ENCODE peak calls at places on chromosomes 13 and 19, in nine cellular contexts. One of them, this sample, is unnamed.

GRCh38 chr19:29866011-29866410 is 54.2 kb downstream of the CCNE1 start:
- DNase-seq in activated CD8-positive, alpha-beta memory T cell treated with anti-CD3 and anti-CD28 coated beads, Interleukin-2, amount 50 U/mL, for 4 hours: no peak
- DNase-seq in HTR-8/SVneo: no peak
- DNase-seq in MM.1S: no peak
- DNase-seq in activated naive CD8-positive, alpha-beta T cell treated with anti-CD3 and anti-CD28 coated beads for 36 hours: no peak
- DNase-seq in amniotic epithelial cell: no peak
- DNase-seq in tibial nerve: no peak
- DNase-seq in thoracic aorta: no peak
- DNase-seq in NCI-H345: no peak
- DNase-seq in this sample: no peak

GRCh38 chr13:36344886-36345437 is 1.2 kb downstream of the SPART start:
- DNase-seq in tibial nerve: no peak
- DNase-seq in HTR-8/SVneo: no peak
- DNase-seq in MM.1S: no peak
- DNase-seq in thoracic aorta: no peak
- DNase-seq in activated CD8-positive, alpha-beta memory T cell treated with anti-CD3 and anti-CD28 coated beads, Interleukin-2, amount 50 U/mL, for 4 hours: no peak
- DNase-seq in NCI-H345: no peak
- DNase-seq in activated naive CD8-positive, alpha-beta T cell treated with anti-CD3 and anti-CD28 coated beads for 36 hours: peak; percentile 2
- DNase-seq in amniotic epithelial cell: peak; percentile 32
- DNase-seq in this sample: peak; percentile 57

GRCh38 chr13:113922412-113923118 is 51.3 kb downstream of the C13orf46 start:
- DNase-seq in amniotic epithelial cell: no peak
- DNase-seq in activated CD8-positive, alpha-beta memory T cell treated with anti-CD3 and anti-CD28 coated beads, Interleukin-2, amount 50 U/mL, for 4 hours: peak; percentile 9
- DNase-seq in HTR-8/SVneo: no peak
- DNase-seq in NCI-H345: no peak
- DNase-seq in thoracic aorta: peak; percentile 4
- DNase-seq in MM.1S: no peak
- DNase-seq in tibial nerve: no peak
- DNase-seq in activated naive CD8-positive, alpha-beta T cell treated with anti-CD3 and anti-CD28 coated beads for 36 hours: no peak
- DNase-seq in this sample: no peak

GRCh38 chr13:29193083-29193482 is 372.9 kb downstream of the MTUS2 start:
- DNase-seq in MM.1S: no peak
- DNase-seq in amniotic epithelial cell: no peak
- DNase-seq in thoracic aorta: no peak
- DNase-seq in activated naive CD8-positive, alpha-beta T cell treated with anti-CD3 and anti-CD28 coated beads for 36 hours: no peak
- DNase-seq in NCI-H345: no peak
- DNase-seq in HTR-8/SVneo: no peak
- DNase-seq in tibial nerve: no peak
- DNase-seq in activated CD8-positive, alpha-beta memory T cell treated with anti-CD3 and anti-CD28 coated beads, Interleukin-2, amount 50 U/mL, for 4 hours: no peak
- DNase-seq in this sample: no peak

GRCh38 chr19:16285769-16286564 is 38.7 kb upstream of the KLF2 start:
- DNase-seq in activated naive CD8-positive, alpha-beta T cell treated with anti-CD3 and anti-CD28 coated beads for 36 hours: no peak
- DNase-seq in tibial nerve: no peak
- DNase-seq in thoracic aorta: peak; percentile 25
- DNase-seq in NCI-H345: peak; percentile 46
- DNase-seq in amniotic epithelial cell: peak; percentile 48
- DNase-seq in activated CD8-positive, alpha-beta memory T cell treated with anti-CD3 and anti-CD28 coated beads, Interleukin-2, amount 50 U/mL, for 4 hours: no peak
- DNase-seq in MM.1S: no peak
- DNase-seq in HTR-8/SVneo: no peak
- DNase-seq in this sample: peak; percentile 81

GRCh38 chr13:36954542-36954941 is 34.5 kb upstream of the SMAD9 start:
- DNase-seq in amniotic epithelial cell: no peak
- DNase-seq in activated naive CD8-positive, alpha-beta T cell treated with anti-CD3 and anti-CD28 coated beads for 36 hours: no peak
- DNase-seq in tibial nerve: no peak
- DNase-seq in HTR-8/SVneo: no peak
- DNase-seq in thoracic aorta: no peak
- DNase-seq in NCI-H345: no peak
- DNase-seq in MM.1S: no peak
- DNase-seq in activated CD8-positive, alpha-beta memory T cell treated with anti-CD3 and anti-CD28 coated beads, Interleukin-2, amount 50 U/mL, for 4 hours: no peak
- DNase-seq in this sample: no peak

GRCh38 chr19:6501740-6502648 is at the start of gene TUBB4A:
- DNase-seq in HTR-8/SVneo: peak; percentile 59
- DNase-seq in MM.1S: no peak
- DNase-seq in activated CD8-positive, alpha-beta memory T cell treated with anti-CD3 and anti-CD28 coated beads, Interleukin-2, amount 50 U/mL, for 4 hours: peak; percentile 58
- DNase-seq in tibial nerve: no peak
- DNase-seq in NCI-H345: no peak
- DNase-seq in amniotic epithelial cell: no peak
- DNase-seq in thoracic aorta: no peak
- DNase-seq in activated naive CD8-positive, alpha-beta T cell treated with anti-CD3 and anti-CD28 coated beads for 36 hours: peak; percentile 65
- DNase-seq in this sample: no peak

GRCh38 chr13:38384171-38384570 is 34.5 kb downstream of the UFM1 start:
- DNase-seq in activated CD8-positive, alpha-beta memory T cell treated with anti-CD3 and anti-CD28 coated beads, Interleukin-2, amount 50 U/mL, for 4 hours: no peak
- DNase-seq in NCI-H345: no peak
- DNase-seq in activated naive CD8-positive, alpha-beta T cell treated with anti-CD3 and anti-CD28 coated beads for 36 hours: no peak
- DNase-seq in HTR-8/SVneo: no peak
- DNase-seq in tibial nerve: no peak
- DNase-seq in thoracic aorta: no peak
- DNase-seq in amniotic epithelial cell: no peak
- DNase-seq in MM.1S: no peak
- DNase-seq in this sample: no peak

GRCh38 chr13:113400621-113401451 is 36.9 kb upstream of the GRTP1 start:
- DNase-seq in MM.1S: no peak
- DNase-seq in activated CD8-positive, alpha-beta memory T cell treated with anti-CD3 and anti-CD28 coated beads, Interleukin-2, amount 50 U/mL, for 4 hours: no peak
- DNase-seq in amniotic epithelial cell: no peak
- DNase-seq in activated naive CD8-positive, alpha-beta T cell treated with anti-CD3 and anti-CD28 coated beads for 36 hours: no peak
- DNase-seq in NCI-H345: no peak
- DNase-seq in thoracic aorta: no peak
- DNase-seq in HTR-8/SVneo: no peak
- DNase-seq in tibial nerve: no peak
- DNase-seq in this sample: no peak

GRCh38 chr13:42612021-42612765 is 38.2 kb downstream of the TNFSF11 start:
- DNase-seq in thoracic aorta: no peak
- DNase-seq in tibial nerve: no peak
- DNase-seq in MM.1S: no peak
- DNase-seq in amniotic epithelial cell: no peak
- DNase-seq in NCI-H345: no peak
- DNase-seq in activated CD8-positive, alpha-beta memory T cell treated with anti-CD3 and anti-CD28 coated beads, Interleukin-2, amount 50 U/mL, for 4 hours: no peak
- DNase-seq in HTR-8/SVneo: no peak
- DNase-seq in activated naive CD8-positive, alpha-beta T cell treated with anti-CD3 and anti-CD28 coated beads for 36 hours: no peak
- DNase-seq in this sample: no peak

GRCh38 chr13:25214371-25215252 is 42.5 kb upstream of the AMER2 start:
- DNase-seq in thoracic aorta: no peak
- DNase-seq in NCI-H345: no peak
- DNase-seq in tibial nerve: peak; percentile 82
- DNase-seq in activated naive CD8-positive, alpha-beta T cell treated with anti-CD3 and anti-CD28 coated beads for 36 hours: no peak
- DNase-seq in amniotic epithelial cell: peak; percentile 45
- DNase-seq in activated CD8-positive, alpha-beta memory T cell treated with anti-CD3 and anti-CD28 coated beads, Interleukin-2, amount 50 U/mL, for 4 hours: no peak
- DNase-seq in HTR-8/SVneo: no peak
- DNase-seq in MM.1S: no peak
- DNase-seq in this sample: no peak